ENCODE peak calls at places on chromosomes 12 and 14, in nine cellular contexts. One of them, this sample, is unnamed.

GRCh38 chr12:121801601-121802484 is 2.0 kb upstream of the SETD1B start:
- DNase-seq in nephron progenitor cell: no peak
- DNase-seq in lung: no peak
- DNase-seq in glutamatergic neuron: no peak
- DNase-seq in esophagus squamous epithelium: no peak
- DNase-seq in AG09319: no peak
- DNase-seq in H9: peak
- DNase-seq in IMR-90: peak
- DNase-seq in neural crest cell: no peak
- DNase-seq in this sample: peak

GRCh38 chr14:98226411-98226810 is 1045.6 kb downstream of the BCL11B start:
- DNase-seq in IMR-90: no peak
- DNase-seq in esophagus squamous epithelium: no peak
- DNase-seq in lung: no peak
- DNase-seq in H9: no peak
- DNase-seq in neural crest cell: no peak
- DNase-seq in glutamatergic neuron: peak
- DNase-seq in nephron progenitor cell: no peak
- DNase-seq in AG09319: no peak
- DNase-seq in this sample: no peak

GRCh38 chr12:112870267-112870980 is 36.3 kb upstream of the OAS1 start:
- DNase-seq in lung: no peak
- DNase-seq in neural crest cell: no peak
- DNase-seq in nephron progenitor cell: no peak
- DNase-seq in glutamatergic neuron: no peak
- DNase-seq in esophagus squamous epithelium: no peak
- DNase-seq in AG09319: no peak
- DNase-seq in H9: no peak
- DNase-seq in IMR-90: no peak
- DNase-seq in this sample: no peak

GRCh38 chr14:100549834-100550625 is 37.2 kb downstream of the BEGAIN start:
- DNase-seq in neural crest cell: no peak
- DNase-seq in AG09319: no peak
- DNase-seq in lung: no peak
- DNase-seq in IMR-90: no peak
- DNase-seq in esophagus squamous epithelium: no peak
- DNase-seq in nephron progenitor cell: no peak
- DNase-seq in H9: no peak
- DNase-seq in glutamatergic neuron: no peak
- DNase-seq in this sample: no peak

GRCh38 chr12:23640754-23641153 is 308.7 kb downstream of the SOX5 start:
- DNase-seq in esophagus squamous epithelium: no peak
- DNase-seq in H9: peak
- DNase-seq in glutamatergic neuron: no peak
- DNase-seq in neural crest cell: no peak
- DNase-seq in nephron progenitor cell: no peak
- DNase-seq in AG09319: no peak
- DNase-seq in lung: no peak
- DNase-seq in IMR-90: no peak
- DNase-seq in this sample: no peak

GRCh38 chr14:103735815-103736545 is 20.4 kb downstream of the ZFYVE21 start:
- DNase-seq in AG09319: no peak
- DNase-seq in lung: no peak
- DNase-seq in esophagus squamous epithelium: no peak
- DNase-seq in IMR-90: no peak
- DNase-seq in H9: no peak
- DNase-seq in nephron progenitor cell: no peak
- DNase-seq in neural crest cell: no peak
- DNase-seq in glutamatergic neuron: no peak
- DNase-seq in this sample: no peak

GRCh38 chr14:23550827-23551265 is 719 bp downstream of the ZFHX2 start:
- DNase-seq in esophagus squamous epithelium: no peak
- DNase-seq in AG09319: no peak
- DNase-seq in IMR-90: peak
- DNase-seq in neural crest cell: no peak
- DNase-seq in H9: no peak
- DNase-seq in lung: no peak
- DNase-seq in glutamatergic neuron: no peak
- DNase-seq in nephron progenitor cell: peak
- DNase-seq in this sample: no peak

GRCh38 chr14:54718046-54718445 is 151.1 kb downstream of the SAMD4A start:
- DNase-seq in neural crest cell: no peak
- DNase-seq in nephron progenitor cell: no peak
- DNase-seq in AG09319: no peak
- DNase-seq in glutamatergic neuron: no peak
- DNase-seq in esophagus squamous epithelium: no peak
- DNase-seq in H9: no peak
- DNase-seq in IMR-90: peak
- DNase-seq in lung: no peak
- DNase-seq in this sample: no peak

GRCh38 chr14:94165744-94166143 is 8.4 kb upstream of the PPP4R4 start:
- DNase-seq in lung: no peak
- DNase-seq in IMR-90: no peak
- DNase-seq in nephron progenitor cell: no peak
- DNase-seq in neural crest cell: no peak
- DNase-seq in AG09319: no peak
- DNase-seq in glutamatergic neuron: no peak
- DNase-seq in H9: peak
- DNase-seq in esophagus squamous epithelium: no peak
- DNase-seq in this sample: no peak

GRCh38 chr14:100841445-100842403 is 15.8 kb downstream of the MEG3 start:
- DNase-seq in nephron progenitor cell: no peak
- DNase-seq in glutamatergic neuron: no peak
- DNase-seq in lung: no peak
- DNase-seq in AG09319: no peak
- DNase-seq in esophagus squamous epithelium: no peak
- DNase-seq in neural crest cell: no peak
- DNase-seq in IMR-90: no peak
- DNase-seq in H9: no peak
- DNase-seq in this sample: no peak

GRCh38 chr12:33588725-33589405 is 149.2 kb upstream of the SYT10 start:
- DNase-seq in nephron progenitor cell: no peak
- DNase-seq in lung: no peak
- DNase-seq in glutamatergic neuron: no peak
- DNase-seq in esophagus squamous epithelium: no peak
- DNase-seq in AG09319: no peak
- DNase-seq in neural crest cell: no peak
- DNase-seq in H9: no peak
- DNase-seq in IMR-90: no peak
- DNase-seq in this sample: no peak

GRCh38 chr14:21205026-21205677 is 49.3 kb upstream of the OR5AU1 start:
- DNase-seq in nephron progenitor cell: no peak
- DNase-seq in H9: no peak
- DNase-seq in glutamatergic neuron: no peak
- DNase-seq in esophagus squamous epithelium: no peak
- DNase-seq in AG09319: no peak
- DNase-seq in neural crest cell: no peak
- DNase-seq in lung: no peak
- DNase-seq in IMR-90: no peak
- DNase-seq in this sample: no peak

GRCh38 chr12:94667031-94667540 is 16.7 kb upstream of the TMCC3 start:
- DNase-seq in nephron progenitor cell: no peak
- DNase-seq in IMR-90: no peak
- DNase-seq in AG09319: no peak
- DNase-seq in glutamatergic neuron: no peak
- DNase-seq in H9: no peak
- DNase-seq in lung: no peak
- DNase-seq in esophagus squamous epithelium: no peak
- DNase-seq in neural crest cell: no peak
- DNase-seq in this sample: no peak

GRCh38 chr12:100794441-100795192 is at the start of gene ANO4:
- DNase-seq in lung: no peak
- DNase-seq in esophagus squamous epithelium: no peak
- DNase-seq in glutamatergic neuron: peak
- DNase-seq in neural crest cell: peak
- DNase-seq in H9: peak
- DNase-seq in nephron progenitor cell: peak
- DNase-seq in AG09319: no peak
- DNase-seq in IMR-90: peak
- DNase-seq in this sample: no peak

GRCh38 chr12:22658214-22658613 is 33.2 kb downstream of the ETNK1 start:
- DNase-seq in glutamatergic neuron: no peak
- DNase-seq in nephron progenitor cell: no peak
- DNase-seq in esophagus squamous epithelium: no peak
- DNase-seq in neural crest cell: no peak
- DNase-seq in H9: no peak
- DNase-seq in IMR-90: peak
- DNase-seq in lung: no peak
- DNase-seq in AG09319: no peak
- DNase-seq in this sample: peak

GRCh38 chr14:61145903-61146411 is 135.2 kb downstream of the TMEM30B start:
- DNase-seq in neural crest cell: no peak
- DNase-seq in H9: no peak
- DNase-seq in nephron progenitor cell: no peak
- DNase-seq in esophagus squamous epithelium: no peak
- DNase-seq in IMR-90: peak
- DNase-seq in lung: peak
- DNase-seq in AG09319: peak
- DNase-seq in glutamatergic neuron: no peak
- DNase-seq in this sample: no peak

GRCh38 chr14:53180272-53181221 is 27.4 kb upstream of the DDHD1 start:
- DNase-seq in lung: no peak
- DNase-seq in H9: peak
- DNase-seq in AG09319: no peak
- DNase-seq in IMR-90: peak
- DNase-seq in neural crest cell: peak
- DNase-seq in nephron progenitor cell: peak
- DNase-seq in glutamatergic neuron: no peak
- DNase-seq in esophagus squamous epithelium: no peak
- DNase-seq in this sample: peak
- TF ChIP-seq CTCF in lung: no peak
- TF ChIP-seq CTCF in H9: peak
- TF ChIP-seq CTCF in AG09319: peak
- TF ChIP-seq CTCF in IMR-90: no peak
- TF ChIP-seq CTCF in neural crest cell: peak
- TF ChIP-seq CTCF in nephron progenitor cell: no peak
- TF ChIP-seq CTCF in glutamatergic neuron: no peak
- TF ChIP-seq CTCF in esophagus squamous epithelium: no peak
- TF ChIP-seq CTCF in this sample: no peak

GRCh38 chr12:62903151-62903550 is 31.8 kb downstream of the PPM1H start:
- DNase-seq in lung: no peak
- DNase-seq in nephron progenitor cell: no peak
- DNase-seq in AG09319: no peak
- DNase-seq in IMR-90: no peak
- DNase-seq in neural crest cell: no peak
- DNase-seq in glutamatergic neuron: no peak
- DNase-seq in H9: no peak
- DNase-seq in esophagus squamous epithelium: no peak
- DNase-seq in this sample: no peak
- TF ChIP-seq CTCF in lung: no peak
- TF ChIP-seq CTCF in nephron progenitor cell: no peak
- TF ChIP-seq CTCF in AG09319: no peak
- TF ChIP-seq CTCF in IMR-90: no peak
- TF ChIP-seq CTCF in neural crest cell: no peak
- TF ChIP-seq CTCF in glutamatergic neuron: no peak
- TF ChIP-seq CTCF in H9: no peak
- TF ChIP-seq CTCF in esophagus squamous epithelium: no peak
- TF ChIP-seq CTCF in this sample: no peak

GRCh38 chr14:37018571-37019240 is 153.7 kb downstream of the SLC25A21 start:
- DNase-seq in nephron progenitor cell: no peak
- DNase-seq in AG09319: no peak
- DNase-seq in neural crest cell: no peak
- DNase-seq in esophagus squamous epithelium: no peak
- DNase-seq in H9: no peak
- DNase-seq in lung: no peak
- DNase-seq in IMR-90: no peak
- DNase-seq in glutamatergic neuron: no peak
- DNase-seq in this sample: no peak

GRCh38 chr14:37019488-37019887 is 152.9 kb downstream of the SLC25A21 start:
- DNase-seq in nephron progenitor cell: no peak
- DNase-seq in H9: no peak
- DNase-seq in esophagus squamous epithelium: no peak
- DNase-seq in IMR-90: no peak
- DNase-seq in glutamatergic neuron: no peak
- DNase-seq in AG09319: no peak
- DNase-seq in lung: no peak
- DNase-seq in neural crest cell: no peak
- DNase-seq in this sample: no peak

GRCh38 chr14:37021406-37021805 is 151.0 kb downstream of the SLC25A21 start:
- DNase-seq in glutamatergic neuron: no peak
- DNase-seq in nephron progenitor cell: no peak
- DNase-seq in H9: no peak
- DNase-seq in esophagus squamous epithelium: no peak
- DNase-seq in AG09319: no peak
- DNase-seq in neural crest cell: no peak
- DNase-seq in IMR-90: no peak
- DNase-seq in lung: no peak
- DNase-seq in this sample: no peak

GRCh38 chr14:37027188-37027824 is 145.1 kb downstream of the SLC25A21 start:
- DNase-seq in nephron progenitor cell: no peak
- DNase-seq in IMR-90: no peak
- DNase-seq in neural crest cell: no peak
- DNase-seq in lung: no peak
- DNase-seq in AG09319: peak
- DNase-seq in H9: no peak
- DNase-seq in esophagus squamous epithelium: no peak
- DNase-seq in glutamatergic neuron: no peak
- DNase-seq in this sample: no peak

GRCh38 chr14:37024166-37024565 is 148.2 kb downstream of the SLC25A21 start:
- DNase-seq in AG09319: no peak
- DNase-seq in esophagus squamous epithelium: no peak
- DNase-seq in lung: no peak
- DNase-seq in neural crest cell: no peak
- DNase-seq in glutamatergic neuron: no peak
- DNase-seq in IMR-90: no peak
- DNase-seq in nephron progenitor cell: no peak
- DNase-seq in H9: no peak
- DNase-seq in this sample: no peak
- TF ChIP-seq CTCF in AG09319: no peak
- TF ChIP-seq CTCF in esophagus squamous epithelium: peak
- TF ChIP-seq CTCF in lung: no peak
- TF ChIP-seq CTCF in neural crest cell: no peak
- TF ChIP-seq CTCF in glutamatergic neuron: no peak
- TF ChIP-seq CTCF in IMR-90: no peak
- TF ChIP-seq CTCF in nephron progenitor cell: no peak
- TF ChIP-seq CTCF in H9: peak
- TF ChIP-seq CTCF in this sample: no peak

DNA sequence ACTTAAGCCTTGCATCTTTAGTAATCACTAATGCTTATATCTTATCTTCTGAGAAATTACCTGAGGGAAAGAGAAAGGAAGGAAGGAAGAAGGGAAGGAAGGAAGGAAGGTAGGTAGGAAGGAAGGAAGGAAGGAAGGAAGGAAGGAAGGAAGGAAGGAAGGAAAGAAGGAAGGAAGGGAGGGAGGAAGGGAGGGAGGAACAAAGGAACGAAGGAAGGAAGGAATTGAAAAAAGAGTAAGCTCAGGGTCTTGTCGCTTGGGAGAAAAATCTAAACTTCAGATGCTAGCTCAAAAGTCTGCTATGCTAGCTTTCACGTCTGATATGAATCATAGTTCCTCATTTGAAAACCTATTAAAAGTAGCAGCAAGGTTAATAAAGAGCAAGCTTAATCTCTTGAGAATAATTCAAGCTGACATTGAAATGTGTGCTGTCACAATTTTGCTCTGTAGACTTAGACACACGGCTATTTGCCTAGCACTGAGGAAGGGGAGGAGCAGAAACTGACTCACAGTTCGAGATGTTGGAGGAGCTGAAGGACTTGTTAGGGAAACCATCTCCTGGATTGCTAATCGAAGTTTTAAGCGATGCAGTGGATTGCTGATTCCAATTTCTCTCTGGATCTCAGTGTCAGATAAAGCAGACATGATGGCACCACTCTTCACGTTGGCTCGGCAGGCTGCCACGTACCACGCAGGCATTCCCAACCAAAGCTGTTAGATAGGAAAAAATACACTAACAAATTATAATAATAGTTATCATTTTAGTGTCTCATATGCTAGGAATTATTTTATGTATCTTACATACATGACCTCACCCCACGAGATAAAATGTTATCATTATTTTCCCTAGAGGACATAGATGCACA is 216.7 kb downstream of the ACSS3 start:
- DNase-seq in IMR-90: no peak
- DNase-seq in AG09319: no peak
- DNase-seq in H9: no peak
- DNase-seq in nephron progenitor cell: no peak
- DNase-seq in neural crest cell: no peak
- DNase-seq in lung: no peak
- DNase-seq in glutamatergic neuron: no peak
- DNase-seq in esophagus squamous epithelium: no peak
- DNase-seq in this sample: no peak
- TF ChIP-seq CTCF in IMR-90: no peak
- TF ChIP-seq CTCF in AG09319: no peak
- TF ChIP-seq CTCF in H9: no peak
- TF ChIP-seq CTCF in nephron progenitor cell: no peak
- TF ChIP-seq CTCF in neural crest cell: no peak
- TF ChIP-seq CTCF in lung: no peak
- TF ChIP-seq CTCF in glutamatergic neuron: no peak
- TF ChIP-seq CTCF in esophagus squamous epithelium: no peak
- TF ChIP-seq CTCF in this sample: no peak

This sample was measured in activated CD8-positive, alpha-beta T cell treated with anti-CD3 and anti-CD28 coated beads for 36 hours.